ENCODE peak calls at places on chromosomes 3 and 15, in nine cellular contexts. F, B, J, N, O, Q, T, U and C are unnamed samples.

GRCh38 chr3:47803478-47804025 is 614 bp downstream of the DHX30 start:
- DNase-seq in F (no peak), B (no peak), J (no peak), N (no peak), O (no peak), Q (no peak), T (no peak), U (no peak), C (no peak)

GRCh38 chr3:13509066-13509815 is 29.1 kb downstream of the HDAC11 start:
- DNase-seq in F (no peak), B (no peak), J (no peak), N (no peak), O (no peak), Q (no peak), T (no peak), U (no peak), C (no peak)

GRCh38 chr3:193729601-193730000 is 136.6 kb downstream of the OPA1 start:
- DNase-seq in F (no peak), B (no peak), J (no peak), N (peak), O (no peak), Q (no peak), T (no peak), U (no peak), C (peak)

GRCh38 chr3:129305592-129306091 is 27.0 kb downstream of the HMCES start:
- DNase-seq in F (peak), B (peak), J (peak), N (peak), O (peak), Q (peak), T (peak), U (peak), C (no peak)

GRCh38 chr3:66923991-66924390 is 74.1 kb upstream of the KBTBD8 start:
- DNase-seq in F (no peak), B (no peak), J (no peak), N (peak), O (no peak), Q (no peak), T (no peak), U (no peak), C (no peak)

GRCh38 chr15:83871808-83872559 is 218.1 kb downstream of the ADAMTSL3 start:
- DNase-seq in F (no peak), B (no peak), J (peak), N (peak), O (no peak), Q (no peak), T (peak), U (peak), C (no peak)

GRCh38 chr3:158539414-158540014 is 31.5 kb upstream of the MLF1 start:
- DNase-seq in F (peak), B (peak), J (peak), N (peak), O (peak), Q (peak), T (peak), U (peak), C (no peak)

GRCh38 chr15:64149424-64150235 is 1.9 kb upstream of the SNX22 start:
- DNase-seq in F (no peak), B (no peak), J (peak), N (peak), O (no peak), Q (no peak), T (peak), U (peak), C (no peak)

GRCh38 chr3:33075996-33076395 is 20.9 kb downstream of the GLB1 start:
- DNase-seq in F (no peak), B (no peak), J (peak), N (no peak), O (no peak), Q (no peak), T (no peak), U (peak), C (no peak)

GRCh38 chr15:45634442-45635190 is at the start of gene SQOR:
- DNase-seq in F (peak), B (peak), J (peak), N (peak), O (peak), Q (peak), T (peak), U (peak), C (no peak)

GRCh38 chr3:136979684-136980083 is 21.9 kb downstream of the IL20RB start:
- DNase-seq in F (no peak), B (no peak), J (no peak), N (peak), O (no peak), Q (no peak), T (no peak), U (no peak), C (no peak)

GRCh38 chr3:147773236-147773635 is 364.1 kb downstream of the ZIC1 start:
- DNase-seq in F (no peak), B (no peak), J (no peak), N (no peak), O (no peak), Q (no peak), T (no peak), U (no peak), C (no peak)

GRCh38 chr3:15280853-15281532 is 51.4 kb downstream of the SH3BP5 start:
- DNase-seq in F (peak), B (no peak), J (no peak), N (no peak), O (no peak), Q (no peak), T (no peak), U (no peak), C (no peak)

GRCh38 chr15:67458449-67458848 is 62.5 kb upstream of the C15orf61 start:
- DNase-seq in F (no peak), B (no peak), J (no peak), N (no peak), O (no peak), Q (no peak), T (no peak), U (no peak), C (no peak)

GRCh38 chr3:111732248-111732879 is 126.7 kb upstream of the PHLDB2 start:
- DNase-seq in F (peak), B (no peak), J (no peak), N (no peak), O (no peak), Q (no peak), T (no peak), U (no peak), C (no peak)

GRCh38 chr3:101833446-101833974 is 15.8 kb upstream of the NFKBIZ start:
- DNase-seq in F (no peak), B (no peak), J (no peak), N (no peak), O (no peak), Q (no peak), T (no peak), U (no peak), C (no peak)

GRCh38 chr3:51500632-51501131 is 867 bp upstream of the DCAF1 start:
- DNase-seq in F (peak), B (no peak), J (no peak), N (no peak), O (peak), Q (peak), T (no peak), U (no peak), C (no peak)

GRCh38 chr15:74317820-74318375 is 49.5 kb downstream of the CYP11A1 start:
- DNase-seq in F (peak), B (no peak), J (peak), N (no peak), O (peak), Q (no peak), T (peak), U (peak), C (no peak)

GRCh38 chr15:85726446-85726845 is 68.3 kb downstream of the KLHL25 start:
- DNase-seq in F (no peak), B (no peak), J (no peak), N (no peak), O (no peak), Q (no peak), T (no peak), U (no peak), C (no peak)

DNA sequence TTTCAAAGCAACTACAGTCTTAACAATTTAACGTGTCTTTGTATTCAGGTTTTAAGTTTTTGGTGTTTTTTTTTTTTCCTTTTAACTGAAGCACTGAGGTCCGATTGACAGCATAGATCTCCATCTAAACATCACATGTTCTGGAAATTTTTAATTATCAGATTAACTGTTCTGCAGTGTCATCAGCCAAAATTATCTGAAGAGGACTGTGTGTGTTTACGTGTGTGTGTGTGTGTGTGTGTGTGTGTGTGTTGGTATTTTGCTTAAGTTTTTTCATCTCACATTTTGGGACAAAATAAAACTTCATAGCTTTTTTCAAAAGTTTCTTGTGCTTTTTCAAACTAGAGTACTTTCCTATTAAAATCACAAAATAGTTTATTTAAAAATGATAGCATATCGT is 1.8 kb downstream of the PIK3CA start:
- DNase-seq in F (no peak), B (no peak), J (peak), N (no peak), O (no peak), Q (no peak), T (no peak), U (no peak), C (no peak)
- H3K27ac ChIP-seq in F (peak), B (no peak), J (peak), N (peak), O (peak), Q (peak), T (peak), U (no peak), C (peak)

DNA sequence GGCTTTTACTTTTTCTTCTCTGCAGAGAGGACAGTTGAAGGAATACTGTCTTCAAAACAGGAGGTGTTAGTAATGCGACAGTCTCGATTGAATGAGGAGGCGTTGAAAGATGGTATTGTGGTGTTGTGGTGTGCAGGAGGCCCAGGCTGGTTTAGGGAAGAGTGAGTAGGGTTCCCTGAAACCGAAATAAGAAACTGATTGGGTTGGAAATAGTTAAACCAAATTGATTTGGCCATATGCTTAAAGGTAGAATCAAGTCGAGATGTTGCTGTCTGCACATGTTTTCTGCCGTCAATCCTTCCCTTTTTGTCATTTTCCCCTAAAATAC is 848 bp downstream of the ATP6V1A start:
- DNase-seq in F (no peak), B (peak), J (no peak), N (peak), O (no peak), Q (no peak), T (no peak), U (no peak), C (no peak)
- H3K27ac ChIP-seq in F (peak), B (peak), J (peak), N (peak), O (no peak), Q (peak), T (peak), U (no peak), C (peak)

DNA sequence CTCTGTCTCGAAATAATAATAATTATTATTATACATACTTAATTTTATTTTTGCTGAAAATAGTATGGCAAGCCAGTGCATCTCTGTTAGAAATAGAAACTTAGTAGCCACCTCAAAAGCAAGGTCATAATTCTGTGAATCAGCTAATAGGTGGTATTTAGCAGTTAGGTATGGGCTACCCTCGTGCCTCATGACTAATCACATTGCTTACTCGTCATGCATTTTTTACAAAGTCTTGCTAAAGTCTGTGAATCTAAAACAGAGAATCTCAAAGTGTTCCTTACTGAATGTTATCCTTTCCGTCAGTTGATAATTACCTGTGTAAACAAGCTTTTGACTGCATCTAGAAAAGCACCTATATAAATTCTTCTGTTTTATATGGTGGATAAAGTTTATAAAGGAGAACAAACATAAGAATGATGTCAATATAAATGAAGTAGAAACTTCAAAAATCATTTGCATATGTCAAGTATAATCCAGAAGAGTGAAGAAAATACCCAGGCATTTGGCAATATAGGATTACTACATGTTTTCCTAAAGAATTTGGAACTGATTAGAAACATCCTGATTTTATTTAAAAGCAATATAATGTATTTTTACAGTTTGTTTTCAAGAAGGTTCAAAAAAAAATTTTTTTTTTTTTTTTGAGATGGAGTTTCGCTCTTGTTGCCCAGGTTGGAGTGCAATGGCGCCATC is 6.2 kb downstream of the PPARG start:
- DNase-seq in F (no peak), B (no peak), J (peak), N (peak), O (no peak), Q (no peak), T (no peak), U (peak), C (no peak)
- H3K27ac ChIP-seq in F (no peak), B (no peak), J (no peak), N (no peak), O (no peak), Q (no peak), T (no peak), U (no peak), C (no peak)

DNA sequence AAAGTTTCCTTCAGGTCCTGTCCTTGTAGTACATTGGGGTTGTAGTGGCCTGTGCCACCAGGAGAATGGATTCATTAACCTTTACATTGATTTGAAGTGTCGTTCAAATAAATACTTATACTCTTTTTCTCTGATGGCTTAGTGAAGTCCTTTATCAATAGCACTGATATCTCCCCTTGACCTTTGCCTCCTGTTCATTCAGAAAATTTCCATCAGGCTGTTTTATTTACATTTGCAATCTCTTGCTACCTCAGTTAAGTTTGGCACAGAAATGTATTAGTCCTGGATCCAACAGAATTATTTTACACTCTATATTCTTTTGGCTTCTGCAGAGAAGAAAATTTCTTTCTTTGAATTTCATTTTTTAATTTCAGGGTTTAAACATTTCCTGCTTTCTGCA is 497.0 kb downstream of the RBMS3 start:
- DNase-seq in F (no peak), B (no peak), J (no peak), N (no peak), O (no peak), Q (no peak), T (no peak), U (no peak), C (no peak)
- H3K27ac ChIP-seq in F (no peak), B (no peak), J (peak), N (no peak), O (no peak), Q (no peak), T (no peak), U (no peak), C (no peak)

GRCh38 chr3:11583226-11583625 is 60.5 kb downstream of the VGLL4 start:
- DNase-seq in F (no peak), B (no peak), J (peak), N (no peak), O (no peak), Q (no peak), T (no peak), U (no peak), C (no peak)
- H3K27ac ChIP-seq in F (peak), B (peak), J (peak), N (peak), O (peak), Q (no peak), T (peak), U (no peak), C (peak)

GRCh38 chr3:184460276-184460675 is 80.4 kb downstream of the CHRD start:
- DNase-seq in F (no peak), B (no peak), J (no peak), N (no peak), O (no peak), Q (no peak), T (no peak), U (no peak), C (no peak)
- H3K27ac ChIP-seq in F (no peak), B (no peak), J (no peak), N (no peak), O (no peak), Q (no peak), T (no peak), U (no peak), C (no peak)